ENCODE peak calls at places on chromosome 15, in seven cellular contexts. F is cardiac muscle cell, Y is glutamatergic neuron, C is left ventricle myocardium inferior, P is HCT116, X is GM06990, O is AG04450. J is an unnamed sample.

GRCh38 chr15:35349916-35350315 is 196.0 kb downstream of the DPH6 start:
- DNase-seq in F (no peak), Y (no peak), C (no peak), P (no peak), X (no peak), O (no peak), J (no peak)

GRCh38 chr15:101675796-101676582 is 23.8 kb upstream of the TM2D3 start:
- DNase-seq in F (no peak), Y (no peak), C (no peak), P (no peak), X (peak; percentile 69), O (peak; percentile 34), J (no peak)

GRCh38 chr15:67601008-67601620 is 58.6 kb downstream of the MAP2K5 start:
- DNase-seq in F (no peak), Y (no peak), C (no peak), P (no peak), X (no peak), O (no peak), J (no peak)

GRCh38 chr15:63938486-63939061 is 104.8 kb upstream of the HERC1 start:
- DNase-seq in F (no peak), Y (no peak), C (no peak), P (no peak), X (no peak), O (no peak), J (no peak)

GRCh38 chr15:94174399-94174802 is 57.0 kb upstream of the MCTP2 start:
- DNase-seq in F (no peak), Y (no peak), C (no peak), P (no peak), X (peak; percentile 20), O (peak; percentile 50), J (no peak)

GRCh38 chr15:80404719-80405553 is 754 bp downstream of the ARNT2 start:
- DNase-seq in F (peak; percentile 23), Y (peak; percentile 60), C (no peak), P (no peak), X (no peak), O (no peak), J (no peak)

GRCh38 chr15:75661041-75661778 is 13.5 kb downstream of the SNX33 start:
- DNase-seq in F (no peak), Y (no peak), C (peak; percentile 86), P (no peak), X (no peak), O (peak; percentile 81), J (peak; percentile 95)

GRCh38 chr15:29032229-29032625 is 146.5 kb downstream of the APBA2 start:
- DNase-seq in F (no peak), Y (no peak), C (no peak), P (no peak), X (no peak), O (no peak), J (peak; percentile 35)

GRCh38 chr15:78216276-78217229 is 17.8 kb downstream of the ACSBG1 start:
- DNase-seq in F (no peak), Y (no peak), C (peak; percentile 79), P (no peak), X (no peak), O (no peak), J (no peak)

GRCh38 chr15:60373745-60374144 is 24.0 kb downstream of the ANXA2 start:
- DNase-seq in F (no peak), Y (no peak), C (no peak), P (no peak), X (no peak), O (no peak), J (no peak)

GRCh38 chr15:100880139-100880896 is 687 bp downstream of the ALDH1A3 start:
- DNase-seq in F (no peak), Y (peak; percentile 40), C (no peak), P (no peak), X (no peak), O (no peak), J (no peak)

GRCh38 chr15:100043069-100043641 is 298.6 kb downstream of the ADAMTS17 start:
- DNase-seq in F (no peak), Y (no peak), C (no peak), P (peak; percentile 33), X (no peak), O (no peak), J (no peak)

GRCh38 chr15:68774120-68774519 is 46.6 kb downstream of the ANP32A start:
- DNase-seq in F (no peak), Y (no peak), C (no peak), P (no peak), X (no peak), O (no peak), J (no peak)

GRCh38 chr15:29883126-29883525 is 60.9 kb upstream of the TJP1 start:
- DNase-seq in F (peak; percentile 71), Y (no peak), C (no peak), P (no peak), X (no peak), O (no peak), J (no peak)

GRCh38 chr15:73865904-73866303 is 7.5 kb upstream of the TBC1D21 start:
- DNase-seq in F (no peak), Y (no peak), C (no peak), P (no peak), X (no peak), O (no peak), J (peak; percentile 19)

GRCh38 chr15:26771168-26771916 is 1.5 kb downstream of the GABRB3 start:
- DNase-seq in F (peak; percentile 92), Y (peak; percentile 72), C (peak; percentile 39), P (no peak), X (no peak), O (no peak), J (no peak)

GRCh38 chr15:95946241-95946640 is 384.3 kb upstream of the NR2F2 start:
- DNase-seq in F (no peak), Y (no peak), C (no peak), P (no peak), X (no peak), O (no peak), J (no peak)

GRCh38 chr15:62506217-62506805 is 341.2 kb upstream of the C2CD4B start:
- DNase-seq in F (peak; percentile 77), Y (no peak), C (no peak), P (no peak), X (no peak), O (peak; percentile 49), J (no peak)

GRCh38 chr15:24772709-24773373 is 97.3 kb downstream of the NPAP1 start:
- DNase-seq in F (no peak), Y (peak; percentile 86), C (peak; percentile 69), P (no peak), X (peak; percentile 30), O (peak; percentile 52), J (no peak)

GRCh38 chr15:84734794-84735479 is 13.5 kb upstream of the ZNF592 start:
- DNase-seq in F (peak; percentile 43), Y (no peak), C (peak; percentile 25), P (peak; percentile 85), X (peak; percentile 69), O (no peak), J (peak; percentile 62)

GRCh38 chr15:88187195-88187594 is 69.3 kb downstream of the NTRK3 start:
- DNase-seq in F (no peak), Y (no peak), C (no peak), P (no peak), X (no peak), O (no peak), J (no peak)

GRCh38 chr15:51846463-51847230 is 17.2 kb downstream of the TMOD3 start:
- DNase-seq in F (no peak), Y (no peak), C (no peak), P (peak; percentile 87), X (no peak), O (no peak), J (no peak)

DNA sequence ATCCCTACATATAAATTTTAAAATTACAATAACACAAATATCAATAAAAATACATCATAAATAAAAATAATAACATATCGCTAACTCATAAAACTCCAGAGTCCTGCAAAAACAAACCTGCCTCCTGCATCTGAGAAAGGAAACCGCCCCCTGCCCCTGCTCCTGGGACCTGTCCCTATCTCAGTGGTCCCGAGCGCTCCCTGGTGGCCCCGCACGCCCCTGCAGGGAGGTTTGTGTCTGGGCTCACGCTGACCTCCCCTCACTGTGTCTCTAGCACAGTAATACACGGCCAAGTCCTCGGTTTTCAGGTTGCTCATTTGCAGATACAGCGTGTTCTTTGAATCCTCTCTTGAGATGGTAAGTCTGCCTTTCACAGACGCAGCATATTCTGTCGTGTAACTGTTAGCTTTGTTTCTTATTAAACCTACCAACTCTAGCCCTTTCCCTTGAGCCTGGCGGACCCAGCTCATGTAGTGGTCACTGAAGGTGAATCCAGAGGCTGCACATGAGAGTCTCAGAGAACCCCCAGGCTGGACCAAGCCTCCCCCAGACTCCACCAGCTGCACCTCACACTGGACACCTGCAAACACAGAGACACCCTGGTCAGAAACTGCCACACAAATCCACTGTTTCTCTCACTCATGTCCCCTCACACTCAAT is 554.1 kb downstream of the GOLGA6L6 start:
- DNase-seq in F (no peak), Y (no peak), C (no peak), P (no peak), X (no peak), O (no peak), J (no peak)
- TF ChIP-seq CTCF in F (no peak), Y (no peak), C (peak; percentile 12), P (peak; percentile 14), X (peak; percentile 4), O (no peak), J (no peak)

GRCh38 chr15:82647835-82648256 is 683 bp upstream of the CPEB1 start:
- DNase-seq in F (peak; percentile 46), Y (peak; percentile 57), C (peak; percentile 23), P (no peak), X (peak; percentile 78), O (no peak), J (no peak)
- TF ChIP-seq CTCF in F (no peak), Y (no peak), C (no peak), P (no peak), X (no peak), O (no peak), J (no peak)

DNA sequence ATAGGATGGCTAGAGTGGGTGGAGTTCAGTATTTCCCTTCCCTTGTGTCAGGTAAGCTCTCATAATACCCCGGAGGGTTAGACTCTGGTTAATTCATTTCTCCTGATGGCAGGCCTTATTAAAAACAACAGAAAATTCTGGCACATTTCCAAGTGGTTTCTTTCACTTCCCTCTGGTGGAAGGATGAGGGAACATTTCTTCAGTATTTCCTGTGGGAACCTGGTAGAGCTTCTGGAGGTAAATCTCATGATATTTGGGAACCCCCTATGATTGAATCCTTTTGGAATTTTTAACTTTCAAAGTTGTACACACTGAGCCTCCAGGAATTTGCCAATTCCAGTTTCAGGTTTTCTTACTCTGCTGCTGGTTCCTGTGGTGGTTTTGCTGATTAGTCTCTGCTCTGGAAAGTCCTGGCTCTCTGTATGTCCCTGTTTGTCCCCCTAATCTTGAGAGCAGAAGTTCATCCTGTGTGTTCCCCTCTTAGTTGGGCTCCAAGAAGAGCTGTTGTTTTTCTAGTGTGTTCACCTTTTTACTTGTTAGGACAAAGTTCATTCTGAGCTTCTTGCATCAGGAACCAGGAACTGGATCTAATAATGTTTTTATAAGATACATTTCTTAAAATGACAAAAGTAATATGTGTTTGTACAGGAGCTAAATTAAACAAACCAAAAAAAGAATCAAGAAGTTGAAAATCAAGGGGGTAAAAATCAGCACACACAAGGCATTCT is 12.1 kb downstream of the CHRNA7 start:
- DNase-seq in F (peak; percentile 43), Y (no peak), C (no peak), P (peak; percentile 37), X (no peak), O (no peak), J (no peak)
- TF ChIP-seq CTCF in F (no peak), Y (no peak), C (peak; percentile 32), P (peak; percentile 12), X (no peak), O (no peak), J (no peak)

DNA sequence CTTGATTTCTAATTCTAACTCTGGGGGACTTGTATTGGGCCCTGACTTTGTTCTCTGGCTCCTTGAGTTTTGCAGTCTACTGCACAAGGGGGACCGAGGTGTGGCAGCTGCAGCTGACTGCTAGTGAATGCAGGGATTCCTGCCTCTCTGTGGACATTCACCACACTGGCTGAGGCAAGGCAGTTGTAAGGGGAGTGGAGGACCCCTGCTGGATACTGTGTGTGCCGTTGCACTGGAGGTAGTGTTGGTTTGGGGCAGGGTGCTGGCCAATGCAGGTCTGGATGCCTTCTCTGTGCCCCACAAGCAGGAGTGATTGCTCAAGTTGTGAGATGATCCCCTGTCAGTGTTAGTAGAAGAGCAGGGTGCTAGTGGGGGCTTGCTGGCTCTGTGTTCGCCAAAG is 626.1 kb downstream of the SQOR start:
- DNase-seq in F (no peak), Y (peak; percentile 10), C (no peak), P (no peak), X (no peak), O (no peak), J (no peak)
- TF ChIP-seq CTCF in F (no peak), Y (no peak), C (no peak), P (no peak), X (no peak), O (peak; percentile 18), J (no peak)